ENCODE peak calls at places on chromosome 11, in ten cellular contexts. H is GM23248; K is lower lobe of right lung; I is naive thymus-derived CD4-positive, alpha-beta T cell; E is heart right ventricle; F is DND-41; Y is colonic mucosa; M is cardiac muscle cell; T is HAP-1; D is iPS DF 6.9. N is an unnamed sample.

GRCh38 chr11:68677432-68677831 is 6.9 kb upstream of the GAL start:
- DNase-seq in M (peak; percentile 79), H (peak; percentile 84), D (no peak), T (no peak), F (no peak), E (peak; percentile 61), Y (no peak), I (no peak), K (no peak), N (no peak)

GRCh38 chr11:72962084-72962483 is 147.9 kb downstream of the ATG16L2 start:
- DNase-seq in D (no peak), H (peak; percentile 53), Y (no peak), I (no peak), M (peak; percentile 85), K (no peak), E (no peak), T (no peak), F (no peak), N (no peak)

GRCh38 chr11:44680982-44681597 is 45.7 kb upstream of the TSPAN18 start:
- DNase-seq in M (peak; percentile 47), H (peak; percentile 22), T (no peak), E (no peak), D (no peak), I (no peak), K (no peak), Y (no peak), F (no peak), N (peak; percentile 56)

GRCh38 chr11:43557553-43558031 is 122.9 kb upstream of the HSD17B12 start:
- DNase-seq in K (no peak), Y (no peak), D (no peak), I (no peak), F (no peak), E (no peak), M (no peak), T (no peak), H (peak; percentile 49), N (no peak)

GRCh38 chr11:116644201-116644947 is 128.4 kb downstream of the BUD13 start:
- DNase-seq in F (no peak), M (no peak), E (no peak), K (no peak), Y (peak; percentile 13), H (no peak), D (no peak), T (no peak), I (no peak), N (peak; percentile 25)

GRCh38 chr11:10892250-10892649 is 34.4 kb upstream of the ZBED5 start:
- DNase-seq in Y (no peak), H (no peak), E (no peak), K (no peak), D (no peak), F (no peak), T (no peak), M (no peak), I (no peak), N (no peak)

GRCh38 chr11:102802341-102802740 is 4.4 kb upstream of the MMP1 start:
- DNase-seq in M (peak; percentile 66), K (no peak), Y (no peak), F (no peak), E (no peak), I (no peak), H (peak; percentile 96), T (no peak), D (no peak), N (no peak)

GRCh38 chr11:117704416-117705150 is 92.4 kb downstream of the DSCAML1 start:
- DNase-seq in K (no peak), Y (no peak), H (no peak), M (no peak), D (no peak), F (no peak), T (no peak), I (no peak), E (no peak), N (no peak)

GRCh38 chr11:118913411-118914125 is 12.2 kb downstream of the BCL9L start:
- DNase-seq in T (no peak), K (peak; percentile 52), Y (no peak), I (peak; percentile 11), H (peak; percentile 33), F (peak; percentile 87), E (no peak), D (no peak), M (no peak), N (peak; percentile 39)

GRCh38 chr11:20116825-20117224 is 43.5 kb downstream of the DBX1 start:
- DNase-seq in M (no peak), E (no peak), T (no peak), I (no peak), H (no peak), Y (no peak), F (no peak), D (no peak), K (no peak), N (no peak)

GRCh38 chr11:94148189-94148588 is 19.5 kb downstream of the PANX1 start:
- DNase-seq in H (no peak), E (no peak), F (no peak), K (no peak), T (no peak), D (no peak), I (no peak), Y (no peak), M (no peak), N (no peak)

GRCh38 chr11:116499396-116500001 is 273.3 kb downstream of the BUD13 start:
- DNase-seq in F (peak; percentile 62), I (no peak), E (peak; percentile 54), M (peak; percentile 72), D (peak; percentile 88), T (peak; percentile 77), K (peak; percentile 86), Y (peak; percentile 88), H (peak; percentile 75), N (no peak)

GRCh38 chr11:111162306-111162705 is 83.2 kb upstream of the POU2AF2 start:
- DNase-seq in Y (no peak), I (no peak), K (no peak), H (peak; percentile 50), E (no peak), T (no peak), D (no peak), M (peak; percentile 67), F (no peak), N (no peak)

GRCh38 chr11:59216654-59217640 is 4.2 kb upstream of the MPEG1 start:
- DNase-seq in T (no peak), H (peak; percentile 71), Y (peak; percentile 49), I (no peak), E (no peak), D (no peak), K (no peak), F (peak; percentile 13), M (peak; percentile 42), N (no peak)

GRCh38 chr11:2781413-2782274 is 81.8 kb upstream of the KCNQ1OT1 start:
- DNase-seq in D (no peak), F (no peak), H (no peak), K (peak; percentile 36), M (no peak), Y (peak; percentile 16), T (no peak), E (peak; percentile 10), I (peak; percentile 3), N (no peak)

GRCh38 chr11:14657841-14658240 is 14.2 kb downstream of the PDE3B start:
- DNase-seq in D (no peak), Y (no peak), H (no peak), M (no peak), E (no peak), F (no peak), K (no peak), I (no peak), T (no peak), N (no peak)

GRCh38 chr11:118274184-118274583 is 10.1 kb upstream of the MPZL2 start:
- DNase-seq in H (no peak), E (no peak), I (no peak), M (no peak), K (no peak), Y (no peak), D (no peak), T (no peak), F (no peak), N (no peak)

GRCh38 chr11:19428206-19429001 is 187.7 kb upstream of the E2F8 start:
- DNase-seq in I (no peak), F (no peak), K (no peak), M (no peak), T (no peak), D (no peak), Y (no peak), E (no peak), H (no peak), N (no peak)

GRCh38 chr11:109609454-109610185 is 187.6 kb downstream of the C11orf87 start:
- DNase-seq in E (no peak), I (no peak), Y (no peak), T (no peak), H (no peak), K (no peak), F (no peak), M (no peak), D (no peak), N (no peak)
- H3K4me1 ChIP-seq in E (no peaks in the 10 kb centered on the region), I (no peaks in the 10 kb centered on the region), Y (no peaks in the 10 kb centered on the region), T (no peaks in the 10 kb centered on the region), H (no peaks in the 10 kb centered on the region), K (no peaks in the 10 kb centered on the region), F (no peaks in the 10 kb centered on the region), M (no peaks in the 10 kb centered on the region), D (no peaks in the 10 kb centered on the region), N (no peaks in the 10 kb centered on the region)

GRCh38 chr11:82703796-82704195 is 29.9 kb downstream of the FAM181B start:
- DNase-seq in E (no peak), D (no peak), Y (no peak), I (no peak), T (no peak), K (no peak), H (no peak), M (no peak), F (no peak), N (no peak)
- H3K4me3 ChIP-seq in E (no peak overlapping the region), D (no peak overlapping the region), Y (no peak overlapping the region), I (no peak overlapping the region), T (no peak overlapping the region), K (no peak overlapping the region), H (no peak overlapping the region), M (no peak overlapping the region), F (no peak overlapping the region), N (no peak overlapping the region)

GRCh38 chr11:69866648-69867047 is 47.4 kb upstream of the FGF3 start:
- DNase-seq in K (no peak), H (no peak), F (no peak), I (no peak), D (no peak), Y (no peak), E (no peak), T (no peak), M (no peak), N (no peak)
- H3K27me3 ChIP-seq in K (peaks cover 31% of the 10 kb centered on the region), H (peaks cover 1% of the 10 kb centered on the region), F (no peaks in the 10 kb centered on the region), I (no peaks in the 10 kb centered on the region), D (no peaks in the 10 kb centered on the region), Y (no peaks in the 10 kb centered on the region), E (peaks cover 61% of the 10 kb centered on the region), T (no peaks in the 10 kb centered on the region), M (no peaks in the 10 kb centered on the region), N (no peaks in the 10 kb centered on the region)

DNA sequence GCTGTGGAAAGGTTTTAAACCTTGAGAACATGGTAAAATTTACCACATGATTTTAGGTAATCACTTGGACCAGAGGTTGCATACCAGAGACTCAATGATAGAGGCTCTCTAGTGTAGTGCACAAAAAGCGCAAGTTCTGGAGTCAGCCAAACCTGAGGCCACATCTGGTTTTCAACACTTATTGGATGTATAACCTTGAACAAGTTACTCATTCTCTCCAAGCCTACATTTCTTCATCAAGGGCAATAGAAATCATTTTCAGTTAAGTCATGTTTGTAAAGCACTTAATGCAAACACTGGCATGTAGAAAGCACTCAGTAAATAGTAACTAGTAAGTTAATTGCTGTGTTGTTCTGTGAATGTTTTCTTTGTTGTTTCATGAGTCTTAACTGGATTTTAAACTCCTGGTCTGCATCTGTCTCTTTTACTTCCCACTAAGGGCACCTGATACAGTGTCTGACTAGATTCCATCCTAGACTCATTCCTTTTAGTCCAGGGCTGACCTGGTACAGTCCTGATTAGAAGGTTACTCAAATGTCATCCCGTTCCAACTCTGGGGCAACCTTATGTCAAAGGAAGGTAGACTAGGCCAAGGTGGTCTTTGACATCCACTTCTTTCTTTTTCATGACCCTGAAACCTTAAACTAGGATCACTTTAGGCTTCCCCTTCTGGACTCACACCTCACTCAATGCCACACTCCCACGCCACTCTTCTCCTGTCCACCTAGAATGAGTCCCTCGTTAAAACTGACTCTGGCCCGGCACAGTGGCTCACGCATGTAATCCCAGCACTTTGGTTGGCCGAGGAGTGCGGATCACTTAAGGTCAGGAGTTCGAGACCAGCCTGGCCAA is 34.5 kb upstream of the EED start:
- DNase-seq in T (no peak), H (no peak), E (no peak), F (no peak), Y (no peak), I (no peak), M (no peak), K (no peak), D (no peak), N (no peak)
- H3K4me1 ChIP-seq in T (no peaks in the 10 kb centered on the region), H (no peaks in the 10 kb centered on the region), E (no peaks in the 10 kb centered on the region), F (no peaks in the 10 kb centered on the region), Y (no peaks in the 10 kb centered on the region), I (no peaks in the 10 kb centered on the region), M (no peaks in the 10 kb centered on the region), K (peaks cover 6% of the 10 kb centered on the region), D (no peaks in the 10 kb centered on the region), N (no peaks in the 10 kb centered on the region)

N was measured in CD8-positive, alpha-beta T cell.